ENCODE peak calls at places on chromosomes 13 and 19, in five cellular contexts. M is epithelial cell of esophagus, O is neural crest cell, Z is PC-9, K is Peyer's patch. L is an unnamed sample.

GRCh38 chr13:46529509-46529908 is 23.5 kb upstream of the LRCH1 start:
- DNase-seq in K (no peak), M (no peak), Z (no peak), O (no peak), L (no peak)

GRCh38 chr19:4501691-4502090 is 16.6 kb downstream of the PLIN4 start:
- DNase-seq in Z (no peak), M (no peak), K (no peak), O (no peak), L (no peak)

GRCh38 chr13:106033634-106034033 is 501.8 kb downstream of the EFNB2 start:
- DNase-seq in M (peak; percentile 33), O (no peak), K (no peak), Z (peak; percentile 47), L (no peak)

GRCh38 chr19:34323433-34324204 is 41.4 kb upstream of the GPI start:
- DNase-seq in O (no peak), Z (no peak), K (no peak), M (no peak), L (no peak)

GRCh38 chr19:39444598-39445257 is 654 bp upstream of the SUPT5H start:
- DNase-seq in M (no peak), Z (no peak), O (no peak), K (no peak), L (no peak)

GRCh38 chr13:49933511-49933910 is 2.6 kb downstream of the SPRYD7 start:
- DNase-seq in M (no peak), K (no peak), Z (no peak), O (no peak), L (no peak)

GRCh38 chr13:101092985-101093384 is 323.3 kb downstream of the NALCN start:
- DNase-seq in O (no peak), Z (no peak), M (peak; percentile 11), K (no peak), L (no peak)

GRCh38 chr13:29937836-29938235 is 87.4 kb upstream of the UBL3 start:
- DNase-seq in Z (peak; percentile 10), M (no peak), O (no peak), K (peak; percentile 32), L (peak; percentile 42)

GRCh38 chr13:33125821-33126570 is 109.8 kb downstream of the KL start:
- DNase-seq in O (no peak), K (no peak), M (peak; percentile 91), Z (peak; percentile 98), L (no peak)

GRCh38 chr19:30144242-30144758 is 202.3 kb downstream of the URI1 start:
- DNase-seq in K (no peak), Z (no peak), M (no peak), O (no peak), L (no peak)

GRCh38 chr13:45333973-45334922 is 6.7 kb downstream of the TPT1 start:
- DNase-seq in K (peak; percentile 43), Z (no peak), M (no peak), O (no peak), L (no peak)

GRCh38 chr19:4136680-4137088 is 12.8 kb upstream of the MAP2K2 start:
- DNase-seq in O (no peak), Z (no peak), K (no peak), M (no peak), L (no peak)

GRCh38 chr13:65966991-65967451 is 1263.1 kb downstream of the PCDH9 start:
- DNase-seq in M (peak; percentile 59), Z (no peak), O (no peak), K (no peak), L (no peak)

GRCh38 chr13:47117268-47117667 is 220.4 kb upstream of the HTR2A start:
- DNase-seq in M (peak; percentile 70), O (no peak), Z (no peak), K (no peak), L (no peak)

GRCh38 chr19:32322541-32322940 is 22.9 kb upstream of the ZNF507 start:
- DNase-seq in K (no peak), O (no peak), Z (peak; percentile 38), M (peak; percentile 60), L (no peak)

GRCh38 chr19:32318884-32319520 is 26.4 kb upstream of the ZNF507 start:
- DNase-seq in Z (no peak), O (peak; percentile 35), M (peak; percentile 11), K (no peak), L (no peak)

GRCh38 chr19:32330149-32330548 is 15.3 kb upstream of the ZNF507 start:
- DNase-seq in K (no peak), M (no peak), O (no peak), Z (no peak), L (no peak)

GRCh38 chr19:32324631-32325215 is 20.7 kb upstream of the ZNF507 start:
- DNase-seq in Z (no peak), M (no peak), K (no peak), O (no peak), L (no peak)
- TF ChIP-seq CTCF in Z (no peak), M (peak; percentile 20), K (no peak), O (no peak), L (no peak)

GRCh38 chr19:13038306-13039210 is 43.3 kb downstream of the NFIX start:
- DNase-seq in M (no peak), K (no peak), Z (no peak), O (no peak), L (no peak)
- TF ChIP-seq CTCF in M (no peak), K (no peak), Z (no peak), O (no peak), L (no peak)

DNA sequence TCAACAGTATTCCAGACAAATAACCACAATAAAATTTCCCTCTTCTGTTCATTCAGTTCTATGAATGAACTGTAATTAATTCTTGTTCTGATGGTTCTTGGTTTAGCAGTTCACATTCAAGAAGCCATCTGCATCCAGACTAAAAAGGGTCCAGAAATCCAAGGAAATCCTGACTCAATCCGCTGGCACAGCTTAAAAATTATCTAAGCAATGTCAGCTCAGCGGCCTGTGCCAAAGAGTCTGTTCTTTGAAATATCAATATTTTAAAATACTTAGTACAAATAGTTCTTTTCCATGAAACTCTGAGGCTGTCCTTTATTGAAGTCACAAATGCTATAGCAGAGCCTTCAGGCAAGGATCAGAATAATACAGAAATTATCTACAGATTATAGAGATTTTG is 57.2 kb downstream of the DHRS12 start:
- DNase-seq in K (no peak), O (no peak), M (no peak), Z (no peak), L (no peak)
- TF ChIP-seq CTCF in K (no peak), O (no peak), M (no peak), Z (no peak), L (no peak)

GRCh38 chr13:99528547-99528946 is 27.3 kb downstream of the TM9SF2 start:
- DNase-seq in O (no peak), K (no peak), M (no peak), Z (no peak), L (no peak)
- TF ChIP-seq CTCF in O (peak; percentile 46), K (no peak), M (peak; percentile 34), Z (peak; percentile 45), L (peak; percentile 63)

GRCh38 chr13:74032325-74032724 is 101.9 kb downstream of the KLF12 start:
- DNase-seq in Z (no peak), K (no peak), O (no peak), M (no peak), L (no peak)
- TF ChIP-seq CTCF in Z (no peak), K (no peak), O (no peak), M (no peak), L (no peak)

L was measured in CD4-positive, alpha-beta T cell.